ENCODE peak calls at places on chromosome 10, in four cellular contexts. Z, K, R and S are unnamed samples.
A peak's percentile ranks its signal among the peaks of the same experiment; 100 is the strongest.

GRCh38 chr10:11177926-11178453 is 160.3 kb downstream of the CELF2 start:
- DNase-seq in Z (no peak), K (no peak), R (no peak), S (peak; percentile 25)

GRCh38 chr10:43696909-43697499 is 48.3 kb upstream of the ZNF32 start:
- DNase-seq in Z (no peak), K (no peak), R (no peak), S (no peak)

GRCh38 chr10:69652111-69652856 is 22.2 kb downstream of the FAM241B start:
- DNase-seq in Z (no peak), K (no peak), R (no peak), S (no peak)

GRCh38 chr10:115572740-115573455 is 479.7 kb downstream of the ATRNL1 start:
- DNase-seq in Z (no peak), K (no peak), R (no peak), S (no peak)

GRCh38 chr10:31745612-31746376 is 182.8 kb downstream of the ARHGAP12 start:
- DNase-seq in Z (no peak), K (no peak), R (peak; percentile 10), S (no peak)

GRCh38 chr10:71889388-71889987 is 38.4 kb upstream of the PSAP start:
- DNase-seq in Z (no peak), K (no peak), R (no peak), S (no peak)

GRCh38 chr10:116669832-116670644 is 49.3 kb downstream of the PNLIPRP2 start:
- DNase-seq in Z (no peak), K (no peak), R (peak; percentile 39), S (peak; percentile 9)

GRCh38 chr10:11863353-11864105 is 40.4 kb downstream of the PROSER2 start:
- DNase-seq in Z (no peak), K (peak; percentile 76), R (no peak), S (no peak)

GRCh38 chr10:89242340-89242680 is 9.3 kb downstream of the LIPA start:
- DNase-seq in Z (no peak), K (no peak), R (peak; percentile 57), S (no peak)

GRCh38 chr10:66746246-66746645 is 179.6 kb upstream of the LRRTM3 start:
- DNase-seq in Z (no peak), K (no peak), R (no peak), S (no peak)

GRCh38 chr10:70771311-70772194 is 13.6 kb downstream of the TBATA start:
- DNase-seq in Z (no peak), K (no peak), R (no peak), S (no peak)
- TF ChIP-seq ATF2 in Z (no peak), K (no peak), R (no peak), S (no peak)

GRCh38 chr10:97459933-97460332 is 14.0 kb downstream of the ZDHHC16 start:
- DNase-seq in Z (no peak), K (no peak), R (no peak), S (no peak)

GRCh38 chr10:97456686-97457065 is 10.7 kb downstream of the ZDHHC16 start:
- DNase-seq in Z (no peak), K (no peak), R (no peak), S (no peak)

GRCh38 chr10:97459111-97459510 is 13.1 kb downstream of the ZDHHC16 start:
- DNase-seq in Z (no peak), K (no peak), R (no peak), S (no peak)

GRCh38 chr10:97454330-97455036 is 8.5 kb downstream of the ZDHHC16 start:
- DNase-seq in Z (no peak), K (no peak), R (no peak), S (no peak)

DNA sequence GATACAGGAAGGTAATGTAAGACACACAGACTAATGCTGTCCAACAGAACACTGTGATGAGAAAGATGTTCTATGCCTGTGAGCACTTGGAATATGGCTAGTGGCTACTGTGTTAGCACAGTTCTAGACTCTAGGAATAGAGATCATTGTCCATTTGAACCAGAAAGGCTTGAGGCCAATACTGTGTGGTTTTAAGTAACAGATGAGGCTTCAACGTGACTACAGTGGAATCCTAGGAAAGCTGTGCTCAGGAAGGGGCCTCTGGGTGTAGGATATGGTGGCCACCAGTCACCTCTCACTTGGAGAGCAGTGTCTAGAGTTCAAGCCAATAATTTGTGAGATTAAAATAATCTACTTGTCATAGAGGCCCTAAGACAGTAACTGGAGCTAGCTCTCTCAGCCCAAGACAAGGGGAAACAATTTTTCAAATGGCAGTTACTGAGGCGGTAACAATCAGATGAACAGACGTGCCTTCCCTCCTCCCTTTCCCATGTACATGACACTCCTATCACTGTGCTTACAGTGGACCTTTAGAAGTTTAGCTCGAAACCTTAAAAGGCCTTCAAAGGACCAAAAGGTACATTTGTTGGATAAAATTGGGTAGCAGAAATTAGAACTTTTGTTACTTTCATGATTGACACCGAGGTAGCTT is 10.2 kb downstream of the ZDHHC16 start:
- DNase-seq in Z (no peak), K (no peak), R (no peak), S (no peak)
- H3K36me3 ChIP-seq in Z (peaks cover 27% of the 10 kb centered on the region), K (peaks cover 16% of the 10 kb centered on the region), R (peaks cover 93% of the 10 kb centered on the region), S (peaks cover 84% of the 10 kb centered on the region)

GRCh38 chr10:123462760-123463159 is 203.4 kb upstream of the GPR26 start:
- DNase-seq in Z (no peak), K (no peak), R (no peak), S (no peak)

GRCh38 chr10:123454987-123455386 is 211.2 kb upstream of the GPR26 start:
- DNase-seq in Z (no peak), K (no peak), R (no peak), S (no peak)

GRCh38 chr10:123459371-123460224 is 206.6 kb upstream of the GPR26 start:
- DNase-seq in Z (peak; percentile 61), K (no peak), R (no peak), S (no peak)

GRCh38 chr10:123455861-123456260 is 210.3 kb upstream of the GPR26 start:
- DNase-seq in Z (no peak), K (no peak), R (peak; percentile 22), S (no peak)

GRCh38 chr10:123458933-123459332 is 207.2 kb upstream of the GPR26 start:
- DNase-seq in Z (no peak), K (peak; percentile 24), R (no peak), S (no peak)
- TF ChIP-seq ATF2 in Z (no peak), K (no peak), R (no peak), S (no peak)

GRCh38 chr10:128124813-128125403 is 1.3 kb downstream of the MKI67 start:
- DNase-seq in Z (no peak), K (no peak), R (no peak), S (no peak)
- H3K36me3 ChIP-seq in Z (no peaks in the 10 kb centered on the region), K (no peaks in the 10 kb centered on the region), R (peaks cover 24% of the 10 kb centered on the region), S (peaks cover 48% of the 10 kb centered on the region)

DNA sequence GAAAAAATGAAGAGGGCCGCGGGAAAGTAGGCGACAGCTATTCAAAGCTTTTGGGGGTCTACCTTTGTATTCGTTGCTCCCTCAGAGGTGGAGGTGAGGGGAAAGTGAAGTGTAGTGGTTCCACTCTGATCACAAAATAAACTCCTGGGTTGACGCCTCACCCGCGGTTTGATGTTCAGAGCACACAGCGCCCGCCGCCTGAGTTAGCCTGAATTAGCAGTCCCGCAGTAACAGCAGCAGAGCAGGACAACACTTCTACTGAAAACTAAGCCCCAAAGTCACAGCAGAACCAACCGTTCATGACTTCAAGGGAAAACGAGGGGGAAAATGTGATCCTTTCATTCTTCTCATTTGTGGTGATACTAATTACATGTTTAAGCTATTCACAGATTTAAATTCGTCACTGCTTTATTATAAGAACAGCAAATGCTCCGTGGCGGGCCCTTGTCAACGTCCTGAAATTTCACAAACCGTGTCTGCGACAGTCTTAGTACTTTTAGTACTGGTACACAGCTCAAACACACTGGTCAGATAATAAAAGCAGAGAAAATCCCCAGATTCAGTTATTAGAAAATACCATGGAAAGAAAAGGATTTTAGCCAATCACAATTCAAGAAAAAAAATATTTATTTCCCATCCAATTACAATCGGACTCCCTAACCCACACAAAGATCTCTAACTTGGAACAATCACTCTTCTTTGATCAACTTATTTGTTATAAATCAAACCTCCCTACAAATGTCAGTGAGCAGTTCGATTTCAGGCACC is 575 bp upstream of the JMJD1C start:
- DNase-seq in Z (no peak), K (no peak), R (peak; percentile 54), S (peak; percentile 28)
- TF ChIP-seq ATF2 in Z (no peak), K (no peak), R (no peak), S (no peak)

GRCh38 chr10:74135452-74135851 is 15.2 kb downstream of the AP3M1 start:
- DNase-seq in Z (no peak), K (no peak), R (no peak), S (no peak)
- H3K36me3 ChIP-seq in Z (no peaks in the 10 kb centered on the region), K (peaks cover 2% of the 10 kb centered on the region), R (peaks cover 56% of the 10 kb centered on the region), S (peaks cover 83% of the 10 kb centered on the region)